ENCODE peak calls at places on chromosomes 5 and 9, in five cellular contexts. One of them, this sample, is unnamed.

GRCh38 chr9:136854113-136854841 is 2.1 kb downstream of the MAMDC4 start:
- DNase-seq in stimulated activated CD4-positive, alpha-beta T cell treated with anti-CD3 and anti-CD28 coated beads, Interleukin-2, amount 100 ng/mL, for 24 hours: no peak
- DNase-seq in cardiac septum: no peak
- DNase-seq in mesendoderm: no peak
- DNase-seq in NCI-H226: no peak
- DNase-seq in this sample: no peak

GRCh38 chr9:97787551-97787950 is 65.5 kb upstream of the FOXE1 start:
- DNase-seq in stimulated activated CD4-positive, alpha-beta T cell treated with anti-CD3 and anti-CD28 coated beads, Interleukin-2, amount 100 ng/mL, for 24 hours: no peak
- DNase-seq in cardiac septum: no peak
- DNase-seq in mesendoderm: no peak
- DNase-seq in NCI-H226: no peak
- DNase-seq in this sample: no peak

GRCh38 chr5:178068293-178068692 is 45.0 kb upstream of the N4BP3 start:
- DNase-seq in stimulated activated CD4-positive, alpha-beta T cell treated with anti-CD3 and anti-CD28 coated beads, Interleukin-2, amount 100 ng/mL, for 24 hours: no peak
- DNase-seq in cardiac septum: no peak
- DNase-seq in mesendoderm: no peak
- DNase-seq in NCI-H226: no peak
- DNase-seq in this sample: no peak

GRCh38 chr5:139561655-139562451 is 714 bp downstream of the UBE2D2 start:
- DNase-seq in stimulated activated CD4-positive, alpha-beta T cell treated with anti-CD3 and anti-CD28 coated beads, Interleukin-2, amount 100 ng/mL, for 24 hours: peak
- DNase-seq in cardiac septum: peak
- DNase-seq in mesendoderm: peak
- DNase-seq in NCI-H226: peak
- DNase-seq in this sample: no peak

GRCh38 chr9:5557606-5558587 is 47.6 kb downstream of the PDCD1LG2 start:
- DNase-seq in stimulated activated CD4-positive, alpha-beta T cell treated with anti-CD3 and anti-CD28 coated beads, Interleukin-2, amount 100 ng/mL, for 24 hours: peak
- DNase-seq in cardiac septum: no peak
- DNase-seq in mesendoderm: no peak
- DNase-seq in NCI-H226: no peak
- DNase-seq in this sample: peak

GRCh38 chr9:110142868-110143866 is 64.8 kb downstream of the C9orf152 start:
- DNase-seq in stimulated activated CD4-positive, alpha-beta T cell treated with anti-CD3 and anti-CD28 coated beads, Interleukin-2, amount 100 ng/mL, for 24 hours: no peak
- DNase-seq in cardiac septum: no peak
- DNase-seq in mesendoderm: no peak
- DNase-seq in NCI-H226: no peak
- DNase-seq in this sample: no peak

GRCh38 chr9:4206718-4207117 is 93.2 kb downstream of the GLIS3 start:
- DNase-seq in stimulated activated CD4-positive, alpha-beta T cell treated with anti-CD3 and anti-CD28 coated beads, Interleukin-2, amount 100 ng/mL, for 24 hours: no peak
- DNase-seq in cardiac septum: no peak
- DNase-seq in mesendoderm: no peak
- DNase-seq in NCI-H226: no peak
- DNase-seq in this sample: no peak

GRCh38 chr9:4420351-4420750 is 69.9 kb upstream of the SLC1A1 start:
- DNase-seq in stimulated activated CD4-positive, alpha-beta T cell treated with anti-CD3 and anti-CD28 coated beads, Interleukin-2, amount 100 ng/mL, for 24 hours: no peak
- DNase-seq in cardiac septum: no peak
- DNase-seq in mesendoderm: no peak
- DNase-seq in NCI-H226: no peak
- DNase-seq in this sample: no peak

GRCh38 chr5:14258840-14259239 is 115.7 kb downstream of the TRIO start:
- DNase-seq in stimulated activated CD4-positive, alpha-beta T cell treated with anti-CD3 and anti-CD28 coated beads, Interleukin-2, amount 100 ng/mL, for 24 hours: no peak
- DNase-seq in cardiac septum: no peak
- DNase-seq in mesendoderm: peak
- DNase-seq in NCI-H226: no peak
- DNase-seq in this sample: no peak

GRCh38 chr9:93119953-93120845 is 13.9 kb downstream of the NINJ1 start:
- DNase-seq in stimulated activated CD4-positive, alpha-beta T cell treated with anti-CD3 and anti-CD28 coated beads, Interleukin-2, amount 100 ng/mL, for 24 hours: peak
- DNase-seq in cardiac septum: peak
- DNase-seq in mesendoderm: peak
- DNase-seq in NCI-H226: peak
- DNase-seq in this sample: peak

GRCh38 chr9:1490341-1491115 is 440.4 kb downstream of the DMRT2 start:
- DNase-seq in stimulated activated CD4-positive, alpha-beta T cell treated with anti-CD3 and anti-CD28 coated beads, Interleukin-2, amount 100 ng/mL, for 24 hours: no peak
- DNase-seq in cardiac septum: no peak
- DNase-seq in mesendoderm: no peak
- DNase-seq in NCI-H226: no peak
- DNase-seq in this sample: peak

GRCh38 chr5:95669540-95669939 is 13.3 kb downstream of the SPATA9 start:
- DNase-seq in stimulated activated CD4-positive, alpha-beta T cell treated with anti-CD3 and anti-CD28 coated beads, Interleukin-2, amount 100 ng/mL, for 24 hours: no peak
- DNase-seq in cardiac septum: peak
- DNase-seq in mesendoderm: peak
- DNase-seq in NCI-H226: no peak
- DNase-seq in this sample: peak

GRCh38 chr5:113140837-113141661 is 164.5 kb downstream of the DCP2 start:
- DNase-seq in stimulated activated CD4-positive, alpha-beta T cell treated with anti-CD3 and anti-CD28 coated beads, Interleukin-2, amount 100 ng/mL, for 24 hours: no peak
- DNase-seq in cardiac septum: no peak
- DNase-seq in mesendoderm: peak
- DNase-seq in NCI-H226: peak
- DNase-seq in this sample: peak

GRCh38 chr9:107243757-107244156 is 39.3 kb upstream of the RAD23B start:
- DNase-seq in stimulated activated CD4-positive, alpha-beta T cell treated with anti-CD3 and anti-CD28 coated beads, Interleukin-2, amount 100 ng/mL, for 24 hours: peak
- DNase-seq in cardiac septum: no peak
- DNase-seq in mesendoderm: peak
- DNase-seq in NCI-H226: peak
- DNase-seq in this sample: peak

GRCh38 chr9:36728651-36729520 is 156.2 kb downstream of the MELK start:
- DNase-seq in stimulated activated CD4-positive, alpha-beta T cell treated with anti-CD3 and anti-CD28 coated beads, Interleukin-2, amount 100 ng/mL, for 24 hours: peak
- DNase-seq in cardiac septum: peak
- DNase-seq in mesendoderm: peak
- DNase-seq in NCI-H226: peak
- DNase-seq in this sample: peak

GRCh38 chr9:84277646-84278045 is 62.9 kb downstream of the SLC28A3 start:
- DNase-seq in stimulated activated CD4-positive, alpha-beta T cell treated with anti-CD3 and anti-CD28 coated beads, Interleukin-2, amount 100 ng/mL, for 24 hours: no peak
- DNase-seq in cardiac septum: no peak
- DNase-seq in mesendoderm: no peak
- DNase-seq in NCI-H226: no peak
- DNase-seq in this sample: no peak

GRCh38 chr5:16964821-16965220 is 28.7 kb upstream of the MYO10 start:
- DNase-seq in stimulated activated CD4-positive, alpha-beta T cell treated with anti-CD3 and anti-CD28 coated beads, Interleukin-2, amount 100 ng/mL, for 24 hours: no peak
- DNase-seq in cardiac septum: no peak
- DNase-seq in mesendoderm: peak
- DNase-seq in NCI-H226: no peak
- DNase-seq in this sample: no peak

GRCh38 chr5:72379936-72380335 is 59.8 kb downstream of the PTCD2 start:
- DNase-seq in stimulated activated CD4-positive, alpha-beta T cell treated with anti-CD3 and anti-CD28 coated beads, Interleukin-2, amount 100 ng/mL, for 24 hours: no peak
- DNase-seq in cardiac septum: no peak
- DNase-seq in mesendoderm: no peak
- DNase-seq in NCI-H226: peak
- DNase-seq in this sample: peak

GRCh38 chr9:120344230-120344629 is 235.7 kb downstream of the CDK5RAP2 start:
- DNase-seq in stimulated activated CD4-positive, alpha-beta T cell treated with anti-CD3 and anti-CD28 coated beads, Interleukin-2, amount 100 ng/mL, for 24 hours: no peak
- DNase-seq in cardiac septum: no peak
- DNase-seq in mesendoderm: no peak
- DNase-seq in NCI-H226: peak
- DNase-seq in this sample: peak

This sample was measured in skeletal muscle cell.